ENCODE peak calls at places on chromosome 13, in six cellular contexts. N, L, U, Z, T and A are unnamed samples.

GRCh38 chr13:33274264-33274663 is 11.3 kb downstream of the STARD13 start:
- DNase-seq in Z (no peak), T (no peak), U (no peak), N (no peak), L (no peak), A (no peak)

GRCh38 chr13:98112456-98112855 is 30.4 kb upstream of the FARP1 start:
- DNase-seq in L (no peak), N (no peak), Z (no peak), U (no peak), T (no peak), A (no peak)

GRCh38 chr13:76745246-76746200 is 140.7 kb downstream of the KCTD12 start:
- DNase-seq in N (no peak), Z (no peak), U (no peak), T (no peak), L (no peak), A (no peak)

GRCh38 chr13:57644106-57644505 is 12.6 kb downstream of the PCDH17 start:
- DNase-seq in U (no peak), L (no peak), N (no peak), T (no peak), Z (no peak), A (no peak)

GRCh38 chr13:41458939-41459753 is 1.8 kb downstream of the RGCC start:
- DNase-seq in Z (peak), N (peak), U (no peak), T (peak), L (no peak), A (peak)

GRCh38 chr13:21812192-21812626 is 141.3 kb downstream of the FGF9 start:
- DNase-seq in N (no peak), U (no peak), L (no peak), Z (no peak), T (no peak), A (no peak)

GRCh38 chr13:37460211-37460610 is 138.4 kb downstream of the POSTN start:
- DNase-seq in L (no peak), Z (peak), U (no peak), N (no peak), T (no peak), A (no peak)

GRCh38 chr13:72689181-72689696 is 38.2 kb downstream of the MZT1 start:
- DNase-seq in T (no peak), U (no peak), L (no peak), N (no peak), Z (no peak), A (no peak)

GRCh38 chr13:50994651-50995050 is 85.1 kb downstream of the RNASEH2B start:
- DNase-seq in U (no peak), N (no peak), L (no peak), T (no peak), Z (no peak), A (no peak)